ENCODE peak calls at places on chromosomes 7 and 10, in six cellular contexts. E is IMR-90, I is neuronal stem cell, B is mesendoderm, F is H1, J is H9. G is an unnamed sample.

GRCh38 chr10:119029613-119030420 is at the start of gene NANOS1:
- DNase-seq in E (peak; percentile 21), I (peak; percentile 52), B (peak; percentile 59), F (no peak), J (peak; percentile 53), G (no peak)

GRCh38 chr7:131753620-131754222 is 197.3 kb upstream of the PODXL start:
- DNase-seq in E (no peak), I (no peak), B (peak; percentile 70), F (peak; percentile 21), J (peak; percentile 70), G (peak; percentile 0)

GRCh38 chr10:91924212-91925021 is 847 bp downstream of the BTAF1 start:
- DNase-seq in E (peak; percentile 10), I (no peak), B (no peak), F (no peak), J (no peak), G (peak; percentile 58)

GRCh38 chr7:155469311-155470185 is 11.6 kb downstream of the EN2 start:
- DNase-seq in E (no peak), I (no peak), B (no peak), F (no peak), J (no peak), G (no peak)

GRCh38 chr10:7300327-7300726 is 110.5 kb downstream of the SFMBT2 start:
- DNase-seq in E (peak; percentile 37), I (no peak), B (peak; percentile 89), F (no peak), J (no peak), G (peak; percentile 50)

GRCh38 chr10:11879387-11880168 is 56.4 kb downstream of the PROSER2 start:
- DNase-seq in E (no peak), I (no peak), B (no peak), F (no peak), J (no peak), G (no peak)

GRCh38 chr7:33143996-33144718 is 14.8 kb downstream of the BBS9 start:
- DNase-seq in E (peak; percentile 57), I (no peak), B (no peak), F (no peak), J (no peak), G (peak; percentile 53)

GRCh38 chr7:157477550-157478212 is 140.9 kb downstream of the DNAJB6 start:
- DNase-seq in E (no peak), I (no peak), B (no peak), F (no peak), J (peak; percentile 27), G (no peak)

GRCh38 chr7:3179456-3179855 is 121.6 kb upstream of the SDK1 start:
- DNase-seq in E (no peak), I (no peak), B (no peak), F (no peak), J (no peak), G (no peak)

GRCh38 chr7:8255680-8256656 is 6.0 kb downstream of the ICA1 start:
- DNase-seq in E (no peak), I (no peak), B (peak; percentile 52), F (no peak), J (no peak), G (no peak)

GRCh38 chr10:99784025-99784730 is 1.7 kb downstream of the ABCC2 start:
- DNase-seq in E (peak; percentile 90), I (no peak), B (no peak), F (no peak), J (no peak), G (peak; percentile 72)

GRCh38 chr10:130924138-130924819 is 387.2 kb downstream of the TCERG1L start:
- DNase-seq in E (no peak), I (peak; percentile 66), B (peak; percentile 60), F (no peak), J (peak; percentile 64), G (no peak)

GRCh38 chr10:79149662-79150443 is 81.1 kb downstream of the ZMIZ1 start:
- DNase-seq in E (peak; percentile 61), I (no peak), B (peak; percentile 72), F (no peak), J (peak; percentile 67), G (peak; percentile 68)

GRCh38 chr10:50653142-50653541 is 29.4 kb upstream of the SGMS1 start:
- DNase-seq in E (peak; percentile 47), I (no peak), B (no peak), F (no peak), J (no peak), G (peak; percentile 28)

GRCh38 chr7:7569615-7570014 is 2.9 kb downstream of the MIOS start:
- DNase-seq in E (no peak), I (no peak), B (no peak), F (no peak), J (no peak), G (no peak)

GRCh38 chr7:18558910-18559309 is 63.4 kb downstream of the HDAC9 start:
- DNase-seq in E (no peak), I (no peak), B (no peak), F (no peak), J (no peak), G (no peak)

GRCh38 chr7:73612598-73613269 is 11.6 kb downstream of the MLXIPL start:
- DNase-seq in E (peak; percentile 29), I (no peak), B (peak; percentile 96), F (no peak), J (no peak), G (peak; percentile 36)

GRCh38 chr7:31107106-31108090 is 55.3 kb downstream of the ADCYAP1R1 start:
- DNase-seq in E (no peak), I (no peak), B (no peak), F (no peak), J (peak; percentile 13), G (no peak)

GRCh38 chr10:13019280-13019679 is 17.8 kb upstream of the CCDC3 start:
- DNase-seq in E (no peak), I (no peak), B (no peak), F (no peak), J (no peak), G (no peak)

GRCh38 chr10:20515654-20516053 is 381.5 kb downstream of the NEBL start:
- DNase-seq in E (no peak), I (no peak), B (no peak), F (no peak), J (no peak), G (no peak)

GRCh38 chr10:18157909-18158308 is 17.7 kb downstream of the CACNB2 start:
- DNase-seq in E (peak; percentile 88), I (no peak), B (no peak), F (no peak), J (no peak), G (no peak)

DNA sequence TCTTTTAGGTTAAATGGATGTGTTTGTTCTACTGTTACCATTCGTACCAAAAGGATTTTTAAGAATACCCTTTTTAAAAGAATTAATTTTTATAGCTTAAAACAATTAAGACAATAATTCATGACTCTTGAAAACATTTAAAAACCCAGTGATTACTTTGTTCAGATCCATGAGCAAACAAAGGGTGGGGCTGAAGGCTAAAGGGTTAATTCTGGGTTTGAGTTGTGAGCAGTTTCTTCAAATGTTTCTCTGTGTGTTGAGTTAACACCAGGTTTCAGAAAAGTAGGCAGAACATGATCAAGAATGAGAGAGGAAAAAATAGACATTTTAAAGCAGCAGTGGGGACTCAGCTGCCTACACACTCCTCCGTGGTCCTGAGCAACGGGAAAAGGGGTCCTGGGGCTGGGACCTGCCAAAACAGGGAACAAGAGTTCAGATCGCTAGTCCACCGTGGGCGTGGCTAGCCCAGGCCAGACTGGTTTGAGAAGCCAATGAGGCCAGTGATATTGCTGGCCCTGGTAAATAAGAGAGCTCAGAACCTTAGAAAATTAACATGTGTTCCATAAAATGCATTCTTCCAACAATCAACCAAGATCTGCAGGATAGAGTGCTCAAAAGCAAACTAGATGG is 14.9 kb upstream of the EZH2 start:
- DNase-seq in E (no peak), I (no peak), B (no peak), F (no peak), J (no peak), G (no peak)
- H2BK15ac ChIP-seq in E (no peak overlapping the region), I (no peak overlapping the region), B (no peak overlapping the region), F (no peak overlapping the region), J (no peak overlapping the region), G (no peak overlapping the region)

GRCh38 chr10:16566202-16566805 is 44.6 kb upstream of the C1QL3 start:
- DNase-seq in E (no peak), I (no peak), B (no peak), F (no peak), J (no peak), G (no peak)

GRCh38 chr10:16562891-16563290 is 41.2 kb upstream of the C1QL3 start:
- DNase-seq in E (no peak), I (no peak), B (peak; percentile 81), F (no peak), J (no peak), G (no peak)

GRCh38 chr10:16570731-16571130 is 49.1 kb upstream of the C1QL3 start:
- DNase-seq in E (no peak), I (no peak), B (no peak), F (no peak), J (no peak), G (no peak)

GRCh38 chr10:16565604-16566003 is 43.9 kb upstream of the C1QL3 start:
- DNase-seq in E (no peak), I (no peak), B (no peak), F (no peak), J (no peak), G (no peak)
- H2BK15ac ChIP-seq in E (no peak overlapping the region), I (no peak overlapping the region), B (no peak overlapping the region), F (no peak overlapping the region), J (no peak overlapping the region), G (no peak overlapping the region)

DNA sequence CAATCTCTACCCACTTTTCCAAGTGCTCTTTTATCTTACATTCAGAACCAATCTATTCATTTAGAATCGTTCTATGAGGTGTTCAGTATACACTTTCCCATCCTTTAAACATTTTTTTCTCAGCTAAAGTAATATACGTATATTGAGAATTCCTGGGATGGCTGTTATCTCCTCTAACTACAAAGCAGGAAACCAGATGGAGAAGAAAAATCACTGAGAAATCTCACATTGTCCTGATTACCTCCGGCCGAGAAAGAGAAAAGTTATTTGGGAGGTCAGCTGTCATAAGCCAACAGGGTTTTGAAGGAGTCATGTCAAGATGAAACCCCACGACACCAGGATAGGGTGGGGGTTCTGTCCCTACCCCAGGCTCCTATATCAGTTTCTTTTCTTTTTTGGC is 99.2 kb upstream of the KDM7A start:
- DNase-seq in E (no peak), I (no peak), B (peak; percentile 62), F (no peak), J (no peak), G (no peak)
- H2BK15ac ChIP-seq in E (no peak overlapping the region), I (no peak overlapping the region), B (no peak overlapping the region), F (no peak overlapping the region), J (no peak overlapping the region), G (no peak overlapping the region)

GRCh38 chr7:129498021-129498420 is 4.3 kb upstream of the SMKR1 start:
- DNase-seq in E (no peak), I (no peak), B (no peak), F (no peak), J (no peak), G (no peak)

GRCh38 chr7:129502708-129503685 is 666 bp downstream of the SMKR1 start:
- DNase-seq in E (no peak), I (peak; percentile 43), B (peak; percentile 63), F (no peak), J (peak; percentile 60), G (peak; percentile 14)

GRCh38 chr7:129499915-129500463 is 2.3 kb upstream of the SMKR1 start:
- DNase-seq in E (no peak), I (no peak), B (peak; percentile 12), F (no peak), J (no peak), G (peak; percentile 8)

GRCh38 chr7:129503725-129504124 is 1.4 kb downstream of the SMKR1 start:
- DNase-seq in E (no peak), I (no peak), B (no peak), F (no peak), J (no peak), G (no peak)

GRCh38 chr7:129501760-129502707 is at the start of gene SMKR1:
- DNase-seq in E (peak; percentile 23), I (peak; percentile 58), B (peak; percentile 30), F (no peak), J (peak; percentile 50), G (peak; percentile 70)
- H2BK15ac ChIP-seq in E (no peak within 1 kb of the TSS), I (no peak within 1 kb of the TSS), B (no peak within 1 kb of the TSS), F (no peak within 1 kb of the TSS), J (no peak within 1 kb of the TSS), G (no peak within 1 kb of the TSS)

G was measured in mesenchymal stem cell.